ENCODE peak calls at places on chromosomes 11 and 22, in ten cellular contexts. One of them, this sample, is unnamed.

GRCh38 chr22:30970356-30970746 is 1.3 kb downstream of the TUG1 start:
- DNase-seq in A549: no peak
- DNase-seq in HCT116: no peak
- DNase-seq in upper lobe of left lung: no peak
- DNase-seq in spleen: no peak
- DNase-seq in Peyer's patch: no peak
- DNase-seq in ovary: no peak
- DNase-seq in IMR-90: no peak
- DNase-seq in GM12892: no peak
- DNase-seq in GM12891: no peak
- DNase-seq in this sample: no peak

GRCh38 chr11:44959064-44959463 is 8.4 kb upstream of the TP53I11 start:
- DNase-seq in A549: no peak
- DNase-seq in HCT116: no peak
- DNase-seq in upper lobe of left lung: no peak
- DNase-seq in spleen: no peak
- DNase-seq in Peyer's patch: no peak
- DNase-seq in ovary: no peak
- DNase-seq in IMR-90: no peak
- DNase-seq in GM12892: no peak
- DNase-seq in GM12891: no peak
- DNase-seq in this sample: no peak

GRCh38 chr22:43186272-43187170 is at the start of gene TTLL12:
- DNase-seq in A549: peak
- DNase-seq in HCT116: no peak
- DNase-seq in upper lobe of left lung: peak
- DNase-seq in spleen: peak
- DNase-seq in Peyer's patch: peak
- DNase-seq in ovary: peak
- DNase-seq in IMR-90: peak
- DNase-seq in GM12892: peak
- DNase-seq in GM12891: peak
- DNase-seq in this sample: no peak

GRCh38 chr22:45008853-45009751 is 703 bp downstream of the PHF21B start:
- DNase-seq in A549: peak
- DNase-seq in HCT116: no peak
- DNase-seq in upper lobe of left lung: peak
- DNase-seq in spleen: no peak
- DNase-seq in Peyer's patch: no peak
- DNase-seq in ovary: peak
- DNase-seq in IMR-90: no peak
- DNase-seq in GM12892: no peak
- DNase-seq in GM12891: no peak
- DNase-seq in this sample: no peak

GRCh38 chr11:59221438-59221837 is 8.7 kb upstream of the MPEG1 start:
- DNase-seq in A549: no peak
- DNase-seq in HCT116: no peak
- DNase-seq in upper lobe of left lung: no peak
- DNase-seq in spleen: no peak
- DNase-seq in Peyer's patch: no peak
- DNase-seq in ovary: no peak
- DNase-seq in IMR-90: peak
- DNase-seq in GM12892: no peak
- DNase-seq in GM12891: no peak
- DNase-seq in this sample: no peak

GRCh38 chr11:17859552-17859951 is 125.0 kb downstream of the KCNC1 start:
- DNase-seq in A549: no peak
- DNase-seq in HCT116: no peak
- DNase-seq in upper lobe of left lung: no peak
- DNase-seq in spleen: no peak
- DNase-seq in Peyer's patch: no peak
- DNase-seq in ovary: no peak
- DNase-seq in IMR-90: no peak
- DNase-seq in GM12892: no peak
- DNase-seq in GM12891: no peak
- DNase-seq in this sample: no peak

GRCh38 chr11:101487775-101488174 is 96.0 kb downstream of the TRPC6 start:
- DNase-seq in A549: no peak
- DNase-seq in HCT116: no peak
- DNase-seq in upper lobe of left lung: no peak
- DNase-seq in spleen: no peak
- DNase-seq in Peyer's patch: no peak
- DNase-seq in ovary: no peak
- DNase-seq in IMR-90: peak
- DNase-seq in GM12892: no peak
- DNase-seq in GM12891: no peak
- DNase-seq in this sample: no peak

GRCh38 chr11:133228406-133229330 is 303.6 kb downstream of the OPCML start:
- DNase-seq in A549: no peak
- DNase-seq in HCT116: no peak
- DNase-seq in upper lobe of left lung: peak
- DNase-seq in spleen: no peak
- DNase-seq in Peyer's patch: no peak
- DNase-seq in ovary: no peak
- DNase-seq in IMR-90: no peak
- DNase-seq in GM12892: no peak
- DNase-seq in GM12891: no peak
- DNase-seq in this sample: no peak

GRCh38 chr11:61429346-61429690 is 457 bp downstream of the CPSF7 start:
- DNase-seq in A549: peak
- DNase-seq in HCT116: peak
- DNase-seq in upper lobe of left lung: peak
- DNase-seq in spleen: peak
- DNase-seq in Peyer's patch: peak
- DNase-seq in ovary: no peak
- DNase-seq in IMR-90: peak
- DNase-seq in GM12892: peak
- DNase-seq in GM12891: peak
- DNase-seq in this sample: peak

GRCh38 chr11:61425367-61426131 is 4.2 kb downstream of the CPSF7 start:
- DNase-seq in A549: no peak
- DNase-seq in HCT116: no peak
- DNase-seq in upper lobe of left lung: no peak
- DNase-seq in spleen: no peak
- DNase-seq in Peyer's patch: no peak
- DNase-seq in ovary: no peak
- DNase-seq in IMR-90: no peak
- DNase-seq in GM12892: no peak
- DNase-seq in GM12891: no peak
- DNase-seq in this sample: no peak

GRCh38 chr11:61429691-61430582 is at the start of the genes CPSF7 and SDHAF2:
- DNase-seq in A549: peak
- DNase-seq in HCT116: peak
- DNase-seq in upper lobe of left lung: peak
- DNase-seq in spleen: peak
- DNase-seq in Peyer's patch: peak
- DNase-seq in ovary: peak
- DNase-seq in IMR-90: peak
- DNase-seq in GM12892: peak
- DNase-seq in GM12891: peak
- DNase-seq in this sample: peak
- TF ChIP-seq POLR2A in A549: peak
- TF ChIP-seq POLR2A in HCT116: peak
- TF ChIP-seq POLR2A in upper lobe of left lung: peak
- TF ChIP-seq POLR2A in spleen: peak
- TF ChIP-seq POLR2A in Peyer's patch: peak
- TF ChIP-seq POLR2A in ovary: peak
- TF ChIP-seq POLR2A in IMR-90: peak
- TF ChIP-seq POLR2A in GM12892: peak
- TF ChIP-seq POLR2A in GM12891: peak
- TF ChIP-seq POLR2A in this sample: peak

GRCh38 chr11:1234771-1235614 is 12.1 kb downstream of the MUC5B start:
- DNase-seq in A549: no peak
- DNase-seq in HCT116: no peak
- DNase-seq in upper lobe of left lung: peak
- DNase-seq in spleen: peak
- DNase-seq in Peyer's patch: no peak
- DNase-seq in ovary: no peak
- DNase-seq in IMR-90: no peak
- DNase-seq in GM12892: peak
- DNase-seq in GM12891: no peak
- DNase-seq in this sample: no peak

GRCh38 chr11:1237128-1237580 is 14.3 kb downstream of the MUC5B start:
- DNase-seq in A549: no peak
- DNase-seq in HCT116: no peak
- DNase-seq in upper lobe of left lung: no peak
- DNase-seq in spleen: peak
- DNase-seq in Peyer's patch: no peak
- DNase-seq in ovary: no peak
- DNase-seq in IMR-90: no peak
- DNase-seq in GM12892: no peak
- DNase-seq in GM12891: no peak
- DNase-seq in this sample: no peak

GRCh38 chr11:1236316-1237127 is 13.7 kb downstream of the MUC5B start:
- DNase-seq in A549: no peak
- DNase-seq in HCT116: no peak
- DNase-seq in upper lobe of left lung: peak
- DNase-seq in spleen: peak
- DNase-seq in Peyer's patch: no peak
- DNase-seq in ovary: no peak
- DNase-seq in IMR-90: no peak
- DNase-seq in GM12892: no peak
- DNase-seq in GM12891: no peak
- DNase-seq in this sample: no peak

GRCh38 chr11:1234054-1234720 is 11.3 kb downstream of the MUC5B start:
- DNase-seq in A549: no peak
- DNase-seq in HCT116: no peak
- DNase-seq in upper lobe of left lung: peak
- DNase-seq in spleen: peak
- DNase-seq in Peyer's patch: no peak
- DNase-seq in ovary: no peak
- DNase-seq in IMR-90: no peak
- DNase-seq in GM12892: peak
- DNase-seq in GM12891: no peak
- DNase-seq in this sample: no peak

DNA sequence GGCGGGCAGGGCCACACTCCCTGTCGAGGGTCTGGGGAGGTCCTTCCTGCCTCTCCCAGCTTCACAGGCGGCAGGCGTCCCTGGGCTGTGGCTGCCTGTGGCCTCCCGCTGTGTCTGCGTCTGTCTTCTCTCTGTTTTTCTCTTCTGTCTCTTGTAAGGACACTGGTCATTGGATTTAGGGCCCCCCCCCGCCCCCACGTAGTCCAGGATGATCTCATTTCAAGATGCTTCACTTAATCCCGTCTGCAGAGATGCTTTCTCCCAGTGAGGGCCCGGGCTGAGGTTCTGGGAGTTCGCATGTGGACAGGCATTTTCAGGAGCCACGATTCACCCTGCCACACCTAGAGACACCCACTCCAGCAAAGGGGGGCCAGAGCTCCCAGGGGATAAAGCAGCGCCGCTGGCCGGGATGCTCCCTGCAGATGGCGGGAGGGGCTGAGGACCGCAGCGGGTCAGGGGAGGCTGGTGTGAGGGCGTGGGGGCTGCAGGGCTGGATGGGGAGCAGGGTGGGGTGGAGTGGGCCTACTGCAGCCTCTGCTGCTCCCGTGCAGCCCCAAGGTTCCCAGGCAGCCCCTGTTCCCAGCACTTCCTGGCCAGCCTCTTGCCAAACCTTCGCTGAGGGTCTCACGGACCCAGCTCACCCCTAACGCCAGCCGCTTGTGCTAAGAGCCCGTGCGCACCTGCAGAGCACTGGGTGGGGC is 12.9 kb downstream of the MUC5B start:
- DNase-seq in A549: no peak
- DNase-seq in HCT116: no peak
- DNase-seq in upper lobe of left lung: no peak
- DNase-seq in spleen: peak
- DNase-seq in Peyer's patch: no peak
- DNase-seq in ovary: no peak
- DNase-seq in IMR-90: no peak
- DNase-seq in GM12892: no peak
- DNase-seq in GM12891: no peak
- DNase-seq in this sample: no peak
- TF ChIP-seq POLR2A in A549: no peak
- TF ChIP-seq POLR2A in HCT116: no peak
- TF ChIP-seq POLR2A in upper lobe of left lung: no peak
- TF ChIP-seq POLR2A in spleen: no peak
- TF ChIP-seq POLR2A in Peyer's patch: no peak
- TF ChIP-seq POLR2A in ovary: no peak
- TF ChIP-seq POLR2A in IMR-90: no peak
- TF ChIP-seq POLR2A in GM12892: no peak
- TF ChIP-seq POLR2A in GM12891: no peak
- TF ChIP-seq POLR2A in this sample: no peak

GRCh38 chr11:42802211-42802918 is 509.4 kb upstream of the API5 start:
- DNase-seq in A549: no peak
- DNase-seq in HCT116: no peak
- DNase-seq in upper lobe of left lung: no peak
- DNase-seq in spleen: no peak
- DNase-seq in Peyer's patch: no peak
- DNase-seq in ovary: no peak
- DNase-seq in IMR-90: no peak
- DNase-seq in GM12892: no peak
- DNase-seq in GM12891: no peak
- DNase-seq in this sample: no peak

DNA sequence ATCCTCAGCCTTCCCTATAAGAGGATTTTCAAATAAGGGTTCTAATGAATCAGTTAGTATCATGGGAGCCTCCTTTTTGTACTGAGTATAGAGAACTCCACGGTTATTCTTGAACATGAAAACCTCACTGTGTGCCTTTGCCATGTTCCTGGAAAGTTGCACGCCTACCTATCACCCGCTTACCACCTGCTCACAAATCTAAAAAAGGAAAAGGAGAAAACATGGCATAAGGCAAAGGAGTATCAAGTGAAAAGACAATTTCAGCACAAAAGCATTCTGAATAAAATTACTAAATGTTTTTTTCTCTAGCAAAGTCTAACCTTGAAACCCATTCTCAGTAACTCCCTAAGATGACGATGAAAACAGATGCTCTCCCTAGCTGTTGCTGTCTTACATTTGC is 511.8 kb upstream of the API5 start:
- DNase-seq in A549: no peak
- DNase-seq in HCT116: no peak
- DNase-seq in upper lobe of left lung: no peak
- DNase-seq in spleen: no peak
- DNase-seq in Peyer's patch: no peak
- DNase-seq in ovary: no peak
- DNase-seq in IMR-90: no peak
- DNase-seq in GM12892: no peak
- DNase-seq in GM12891: no peak
- DNase-seq in this sample: no peak
- TF ChIP-seq POLR2A in A549: no peak
- TF ChIP-seq POLR2A in HCT116: no peak
- TF ChIP-seq POLR2A in upper lobe of left lung: no peak
- TF ChIP-seq POLR2A in spleen: no peak
- TF ChIP-seq POLR2A in Peyer's patch: no peak
- TF ChIP-seq POLR2A in ovary: no peak
- TF ChIP-seq POLR2A in IMR-90: no peak
- TF ChIP-seq POLR2A in GM12892: no peak
- TF ChIP-seq POLR2A in GM12891: no peak
- TF ChIP-seq POLR2A in this sample: no peak

DNA sequence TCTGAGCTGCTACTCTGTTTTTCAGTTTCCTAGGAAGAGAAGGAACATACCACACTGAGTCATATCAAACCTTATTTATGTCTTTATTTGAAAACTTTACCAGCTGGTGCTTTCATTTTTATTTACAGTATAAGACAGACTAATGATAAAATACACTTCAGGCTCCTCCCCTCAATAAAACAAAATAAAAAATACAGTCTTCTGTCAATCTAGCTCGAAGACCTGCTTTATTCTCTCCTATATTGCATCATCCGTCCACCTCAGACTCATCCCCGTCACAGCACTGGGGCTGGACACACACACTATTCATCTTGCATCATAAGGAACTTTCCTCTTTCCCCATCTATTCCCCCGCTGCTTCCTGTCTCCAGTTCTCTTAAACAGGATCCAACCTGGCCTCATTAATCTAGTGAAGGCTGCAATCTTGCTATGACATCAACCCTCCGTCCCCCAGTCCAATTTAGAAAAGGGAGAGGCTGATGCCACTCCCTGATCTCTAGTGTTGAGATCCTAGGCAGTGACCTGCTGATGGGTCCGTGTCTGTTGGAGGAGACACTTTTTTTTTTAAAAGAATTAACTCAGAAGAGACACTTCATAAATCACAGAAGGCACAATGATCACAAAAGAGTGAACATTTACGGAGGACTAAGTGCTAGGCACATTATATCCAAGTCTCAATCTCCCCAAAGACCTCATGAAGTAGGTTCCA is 1.1 kb downstream of the XBP1 start:
- DNase-seq in A549: peak
- DNase-seq in HCT116: peak
- DNase-seq in upper lobe of left lung: no peak
- DNase-seq in spleen: no peak
- DNase-seq in Peyer's patch: peak
- DNase-seq in ovary: peak
- DNase-seq in IMR-90: peak
- DNase-seq in GM12892: no peak
- DNase-seq in GM12891: no peak
- DNase-seq in this sample: peak
- TF ChIP-seq POLR2A in A549: no peak
- TF ChIP-seq POLR2A in HCT116: no peak
- TF ChIP-seq POLR2A in upper lobe of left lung: peak
- TF ChIP-seq POLR2A in spleen: no peak
- TF ChIP-seq POLR2A in Peyer's patch: peak
- TF ChIP-seq POLR2A in ovary: peak
- TF ChIP-seq POLR2A in IMR-90: peak
- TF ChIP-seq POLR2A in GM12892: no peak
- TF ChIP-seq POLR2A in GM12891: no peak
- TF ChIP-seq POLR2A in this sample: no peak

This sample was measured in H54.